ENCODE peak calls at places on chromosomes 2 and 18, in six cellular contexts. One of them, this sample, is unnamed.
A peak's percentile ranks its signal among the peaks of the same experiment; 100 is the strongest.

GRCh38 chr2:144404621-144405312 is 115.2 kb downstream of the ZEB2 start:
- DNase-seq in T-helper 2 cell: no peak
- DNase-seq in GM12865: no peak
- DNase-seq in amygdala: no peak
- DNase-seq in endothelial cell: no peak
- DNase-seq in AG09319: no peak
- DNase-seq in this sample: no peak

GRCh38 chr2:121004271-121004812 is 268.7 kb downstream of the GLI2 start:
- DNase-seq in GM12865: no peak
- DNase-seq in amygdala: no peak
- DNase-seq in AG09319: no peak
- DNase-seq in T-helper 2 cell: no peak
- DNase-seq in endothelial cell: no peak
- DNase-seq in this sample: no peak

GRCh38 chr2:32697156-32697555 is 69.3 kb downstream of the TTC27 start:
- DNase-seq in endothelial cell: no peak
- DNase-seq in T-helper 2 cell: no peak
- DNase-seq in GM12865: no peak
- DNase-seq in amygdala: no peak
- DNase-seq in AG09319: peak; percentile 37
- DNase-seq in this sample: no peak

GRCh38 chr2:36597532-36598377 is at the start of gene FEZ2:
- DNase-seq in endothelial cell: peak; percentile 78
- DNase-seq in AG09319: peak; percentile 49
- DNase-seq in amygdala: peak; percentile 25
- DNase-seq in T-helper 2 cell: peak; percentile 49
- DNase-seq in GM12865: peak; percentile 91
- DNase-seq in this sample: peak; percentile 25

GRCh38 chr2:128178650-128179460 is 87.9 kb downstream of the UGGT1 start:
- DNase-seq in amygdala: peak; percentile 42
- DNase-seq in T-helper 2 cell: peak; percentile 24
- DNase-seq in AG09319: peak; percentile 59
- DNase-seq in GM12865: peak; percentile 54
- DNase-seq in endothelial cell: peak; percentile 64
- DNase-seq in this sample: peak; percentile 22

GRCh38 chr2:69138247-69138754 is 125.3 kb downstream of the ANTXR1 start:
- DNase-seq in T-helper 2 cell: no peak
- DNase-seq in endothelial cell: no peak
- DNase-seq in AG09319: no peak
- DNase-seq in GM12865: no peak
- DNase-seq in amygdala: no peak
- DNase-seq in this sample: no peak

GRCh38 chr2:71510196-71510807 is 56.9 kb downstream of the DYSF start:
- DNase-seq in endothelial cell: peak; percentile 81
- DNase-seq in amygdala: no peak
- DNase-seq in AG09319: peak; percentile 7
- DNase-seq in GM12865: peak; percentile 68
- DNase-seq in T-helper 2 cell: peak; percentile 62
- DNase-seq in this sample: peak; percentile 15

GRCh38 chr2:196535742-196536141 is 103.8 kb upstream of the CCDC150 start:
- DNase-seq in amygdala: no peak
- DNase-seq in GM12865: no peak
- DNase-seq in endothelial cell: no peak
- DNase-seq in T-helper 2 cell: no peak
- DNase-seq in AG09319: no peak
- DNase-seq in this sample: no peak

GRCh38 chr2:96832751-96833507 is 10.9 kb downstream of the ANKRD23 start:
- DNase-seq in GM12865: no peak
- DNase-seq in amygdala: no peak
- DNase-seq in T-helper 2 cell: no peak
- DNase-seq in AG09319: no peak
- DNase-seq in endothelial cell: peak; percentile 60
- DNase-seq in this sample: no peak

GRCh38 chr2:80517301-80517700 is 212.7 kb upstream of the LRRTM1 start:
- DNase-seq in endothelial cell: no peak
- DNase-seq in T-helper 2 cell: no peak
- DNase-seq in amygdala: no peak
- DNase-seq in GM12865: no peak
- DNase-seq in AG09319: no peak
- DNase-seq in this sample: no peak

GRCh38 chr2:205198130-205198505 is 484.2 kb upstream of the NRP2 start:
- DNase-seq in T-helper 2 cell: no peak
- DNase-seq in AG09319: peak; percentile 52
- DNase-seq in endothelial cell: peak; percentile 6
- DNase-seq in amygdala: no peak
- DNase-seq in GM12865: no peak
- DNase-seq in this sample: peak; percentile 68

GRCh38 chr2:75788925-75789324 is 78.2 kb upstream of the GCFC2 start:
- DNase-seq in GM12865: no peak
- DNase-seq in endothelial cell: no peak
- DNase-seq in amygdala: no peak
- DNase-seq in AG09319: no peak
- DNase-seq in T-helper 2 cell: no peak
- DNase-seq in this sample: no peak

GRCh38 chr2:75561566-75562512 is 1.1 kb upstream of the EVA1A start:
- DNase-seq in endothelial cell: no peak
- DNase-seq in GM12865: no peak
- DNase-seq in T-helper 2 cell: no peak
- DNase-seq in amygdala: no peak
- DNase-seq in AG09319: no peak
- DNase-seq in this sample: no peak

GRCh38 chr18:3447035-3447894 is 2.7 kb upstream of the TGIF1 start:
- DNase-seq in amygdala: no peak
- DNase-seq in AG09319: no peak
- DNase-seq in endothelial cell: peak; percentile 48
- DNase-seq in T-helper 2 cell: no peak
- DNase-seq in GM12865: no peak
- DNase-seq in this sample: no peak

GRCh38 chr2:233060500-233061006 is 411 bp downstream of the INPP5D start:
- DNase-seq in GM12865: no peak
- DNase-seq in AG09319: no peak
- DNase-seq in endothelial cell: no peak
- DNase-seq in amygdala: no peak
- DNase-seq in T-helper 2 cell: no peak
- DNase-seq in this sample: no peak

GRCh38 chr2:1081411-1082225 is 131.0 kb downstream of the SNTG2 start:
- DNase-seq in AG09319: no peak
- DNase-seq in endothelial cell: no peak
- DNase-seq in GM12865: no peak
- DNase-seq in T-helper 2 cell: no peak
- DNase-seq in amygdala: no peak
- DNase-seq in this sample: no peak

GRCh38 chr2:38409136-38409903 is 32.2 kb upstream of the ATL2 start:
- DNase-seq in endothelial cell: no peak
- DNase-seq in AG09319: no peak
- DNase-seq in amygdala: no peak
- DNase-seq in GM12865: peak; percentile 66
- DNase-seq in T-helper 2 cell: no peak
- DNase-seq in this sample: no peak

GRCh38 chr2:39517622-39518021 is 80.5 kb upstream of the MAP4K3 start:
- DNase-seq in GM12865: no peak
- DNase-seq in amygdala: no peak
- DNase-seq in T-helper 2 cell: no peak
- DNase-seq in AG09319: no peak
- DNase-seq in endothelial cell: no peak
- DNase-seq in this sample: no peak

GRCh38 chr2:99597616-99598015 is 107.8 kb upstream of the REV1 start:
- DNase-seq in AG09319: peak; percentile 29
- DNase-seq in T-helper 2 cell: no peak
- DNase-seq in amygdala: no peak
- DNase-seq in GM12865: no peak
- DNase-seq in endothelial cell: no peak
- DNase-seq in this sample: no peak

This sample was measured in HFF-Myc.